ENCODE peak calls at places on chromosomes 6 and 20, in five cellular contexts. O, L, S, P and C are unnamed samples.

GRCh38 chr6:150413768-150414167 is 45.0 kb downstream of the IYD start:
- DNase-seq in S (no peak), P (no peak), L (no peak), O (no peak), C (no peak)

GRCh38 chr6:126444874-126445273 is 105.0 kb downstream of the CENPW start:
- DNase-seq in L (no peak), S (no peak), O (peak), P (no peak), C (no peak)

GRCh38 chr20:1881240-1881835 is 13.9 kb upstream of the SIRPA start:
- DNase-seq in L (no peak), P (no peak), S (no peak), O (no peak), C (no peak)

GRCh38 chr20:62104791-62105345 is 17.4 kb upstream of the LSM14B start:
- DNase-seq in O (peak), L (no peak), S (no peak), P (no peak), C (no peak)

GRCh38 chr20:17641993-17642392 is 40.0 kb downstream of the RRBP1 start:
- DNase-seq in L (no peak), S (no peak), O (no peak), P (no peak), C (no peak)

GRCh38 chr20:51656726-51657260 is 111.4 kb downstream of the ATP9A start:
- DNase-seq in O (no peak), S (no peak), L (no peak), P (no peak), C (no peak)

GRCh38 chr6:82283771-82284420 is 36.4 kb upstream of the IBTK start:
- DNase-seq in L (no peak), P (no peak), S (no peak), O (no peak), C (no peak)

GRCh38 chr6:72140795-72141194 is 254.4 kb downstream of the RIMS1 start:
- DNase-seq in O (peak), L (no peak), P (no peak), S (no peak), C (no peak)

GRCh38 chr20:11452326-11452725 is 465.4 kb upstream of the BTBD3 start:
- DNase-seq in S (no peak), P (no peak), L (no peak), O (peak), C (no peak)

GRCh38 chr20:44091026-44091425 is 96.0 kb downstream of the JPH2 start:
- DNase-seq in L (no peak), O (no peak), S (no peak), P (no peak), C (no peak)

GRCh38 chr6:87630746-87631145 is 40.8 kb downstream of the ORC3 start:
- DNase-seq in L (no peak), S (no peak), O (no peak), P (no peak), C (no peak)

GRCh38 chr6:10412948-10413849 is 1.7 kb downstream of the TFAP2A start:
- DNase-seq in O (no peak), S (peak), L (no peak), P (no peak), C (peak)

GRCh38 chr6:38137609-38138008 is 318.1 kb downstream of the ZFAND3 start:
- DNase-seq in L (no peak), S (no peak), O (no peak), P (no peak), C (no peak)

GRCh38 chr6:11009353-11009752 is 34.8 kb downstream of the ELOVL2 start:
- DNase-seq in O (peak), P (no peak), S (no peak), L (no peak), C (no peak)

GRCh38 chr6:158999154-158999668 is 791 bp downstream of the RSPH3 start:
- DNase-seq in O (peak), P (no peak), L (no peak), S (no peak), C (no peak)

GRCh38 chr6:47428746-47429664 is 48.6 kb upstream of the CD2AP start:
- DNase-seq in L (no peak), O (no peak), S (no peak), P (no peak), C (no peak)

GRCh38 chr20:57161478-57162194 is 104.8 kb downstream of the BMP7 start:
- DNase-seq in L (no peak), S (no peak), P (no peak), O (no peak), C (no peak)

GRCh38 chr6:103797738-103798137 is 1062.0 kb downstream of the HACE1 start:
- DNase-seq in P (no peak), S (no peak), L (no peak), O (no peak), C (no peak)

GRCh38 chr20:53763707-53764415 is 170.2 kb upstream of the ZNF217 start:
- DNase-seq in S (no peak), P (no peak), O (peak), L (no peak), C (no peak)